ENCODE peak calls at places on chromosomes 11 and 22, in five cellular contexts. One of them, this sample, is unnamed. For H3K36me3, the result is how much of the 10 kb centered on the place peaks cover.

GRCh38 chr22:29225422-29226090 is 19.9 kb downstream of the EMID1 start:
- DNase-seq in GM23248: peak
- DNase-seq in ovary: peak
- DNase-seq in CD4-positive, CD25-positive, alpha-beta regulatory T cell: no peak
- DNase-seq in CD8-positive, alpha-beta memory T cell: no peak
- DNase-seq in this sample: peak

GRCh38 chr22:46380069-46380468 is 44.6 kb downstream of the TRMU start:
- DNase-seq in CD4-positive, CD25-positive, alpha-beta regulatory T cell: no peak
- DNase-seq in ovary: no peak
- DNase-seq in CD8-positive, alpha-beta memory T cell: no peak
- DNase-seq in GM23248: no peak
- DNase-seq in this sample: no peak

GRCh38 chr11:44632466-44633123 is 67.1 kb downstream of the CD82 start:
- DNase-seq in CD4-positive, CD25-positive, alpha-beta regulatory T cell: no peak
- DNase-seq in ovary: no peak
- DNase-seq in GM23248: peak
- DNase-seq in CD8-positive, alpha-beta memory T cell: no peak
- DNase-seq in this sample: no peak

GRCh38 chr11:27293500-27294417 is 69.3 kb downstream of the CCDC34 start:
- DNase-seq in GM23248: peak
- DNase-seq in CD4-positive, CD25-positive, alpha-beta regulatory T cell: no peak
- DNase-seq in ovary: no peak
- DNase-seq in CD8-positive, alpha-beta memory T cell: no peak
- DNase-seq in this sample: no peak

GRCh38 chr11:120547871-120548681 is 36.5 kb downstream of the GRIK4 start:
- DNase-seq in ovary: peak
- DNase-seq in CD4-positive, CD25-positive, alpha-beta regulatory T cell: no peak
- DNase-seq in CD8-positive, alpha-beta memory T cell: no peak
- DNase-seq in GM23248: peak
- DNase-seq in this sample: peak

GRCh38 chr11:76786053-76787014 is 3.2 kb downstream of the TSKU start:
- DNase-seq in CD4-positive, CD25-positive, alpha-beta regulatory T cell: no peak
- DNase-seq in CD8-positive, alpha-beta memory T cell: no peak
- DNase-seq in ovary: no peak
- DNase-seq in GM23248: no peak
- DNase-seq in this sample: no peak

GRCh38 chr11:3165152-3165705 is at the start of gene OSBPL5:
- DNase-seq in ovary: peak
- DNase-seq in GM23248: peak
- DNase-seq in CD8-positive, alpha-beta memory T cell: peak
- DNase-seq in CD4-positive, CD25-positive, alpha-beta regulatory T cell: no peak
- DNase-seq in this sample: peak

GRCh38 chr11:14186376-14186775 is 172.6 kb downstream of the RRAS2 start:
- DNase-seq in ovary: no peak
- DNase-seq in GM23248: no peak
- DNase-seq in CD4-positive, CD25-positive, alpha-beta regulatory T cell: no peak
- DNase-seq in CD8-positive, alpha-beta memory T cell: no peak
- DNase-seq in this sample: no peak

GRCh38 chr11:43418197-43418596 is 59.5 kb downstream of the TTC17 start:
- DNase-seq in CD4-positive, CD25-positive, alpha-beta regulatory T cell: no peak
- DNase-seq in ovary: no peak
- DNase-seq in CD8-positive, alpha-beta memory T cell: no peak
- DNase-seq in GM23248: no peak
- DNase-seq in this sample: no peak

GRCh38 chr22:40898850-40899357 is 37.0 kb upstream of the DNAJB7 start:
- DNase-seq in CD4-positive, CD25-positive, alpha-beta regulatory T cell: no peak
- DNase-seq in ovary: no peak
- DNase-seq in GM23248: peak
- DNase-seq in CD8-positive, alpha-beta memory T cell: peak
- DNase-seq in this sample: peak

GRCh38 chr22:49156662-49157285 is 670.9 kb downstream of the BRD1 start:
- DNase-seq in ovary: no peak
- DNase-seq in CD8-positive, alpha-beta memory T cell: no peak
- DNase-seq in CD4-positive, CD25-positive, alpha-beta regulatory T cell: no peak
- DNase-seq in GM23248: no peak
- DNase-seq in this sample: no peak

GRCh38 chr22:43955883-43956286 is 643 bp downstream of the SAMM50 start:
- DNase-seq in ovary: no peak
- DNase-seq in GM23248: peak
- DNase-seq in CD4-positive, CD25-positive, alpha-beta regulatory T cell: no peak
- DNase-seq in CD8-positive, alpha-beta memory T cell: peak
- DNase-seq in this sample: no peak

GRCh38 chr11:127640822-127641485 is 640.4 kb upstream of the KIRREL3 start:
- DNase-seq in GM23248: no peak
- DNase-seq in CD8-positive, alpha-beta memory T cell: no peak
- DNase-seq in CD4-positive, CD25-positive, alpha-beta regulatory T cell: no peak
- DNase-seq in ovary: no peak
- DNase-seq in this sample: no peak

GRCh38 chr11:111376453-111376871 is 2.6 kb downstream of the POU2AF1 start:
- DNase-seq in CD8-positive, alpha-beta memory T cell: no peak
- DNase-seq in ovary: no peak
- DNase-seq in CD4-positive, CD25-positive, alpha-beta regulatory T cell: no peak
- DNase-seq in GM23248: no peak
- DNase-seq in this sample: no peak

GRCh38 chr11:60840711-60841430 is 1.0 kb upstream of the CCDC86 start:
- DNase-seq in CD8-positive, alpha-beta memory T cell: no peak
- DNase-seq in CD4-positive, CD25-positive, alpha-beta regulatory T cell: no peak
- DNase-seq in GM23248: peak
- DNase-seq in ovary: no peak
- DNase-seq in this sample: peak

GRCh38 chr11:115706735-115707134 is 202.5 kb upstream of the CADM1 start:
- DNase-seq in CD4-positive, CD25-positive, alpha-beta regulatory T cell: no peak
- DNase-seq in CD8-positive, alpha-beta memory T cell: no peak
- DNase-seq in ovary: no peak
- DNase-seq in GM23248: no peak
- DNase-seq in this sample: no peak

GRCh38 chr11:64164392-64165312 is 1.3 kb downstream of the MACROD1 start:
- DNase-seq in CD8-positive, alpha-beta memory T cell: no peak
- DNase-seq in GM23248: peak
- DNase-seq in ovary: peak
- DNase-seq in CD4-positive, CD25-positive, alpha-beta regulatory T cell: no peak
- DNase-seq in this sample: no peak

GRCh38 chr11:74689666-74690065 is 41.6 kb downstream of the CHRDL2 start:
- DNase-seq in CD4-positive, CD25-positive, alpha-beta regulatory T cell: no peak
- DNase-seq in GM23248: peak
- DNase-seq in CD8-positive, alpha-beta memory T cell: no peak
- DNase-seq in ovary: no peak
- DNase-seq in this sample: no peak

GRCh38 chr11:10719616-10720015 is 26.1 kb upstream of the IRAG1 start:
- DNase-seq in GM23248: no peak
- DNase-seq in ovary: no peak
- DNase-seq in CD8-positive, alpha-beta memory T cell: no peak
- DNase-seq in CD4-positive, CD25-positive, alpha-beta regulatory T cell: no peak
- DNase-seq in this sample: no peak
- H3K36me3 ChIP-seq in GM23248: under half
- H3K36me3 ChIP-seq in ovary: under half
- H3K36me3 ChIP-seq in CD8-positive, alpha-beta memory T cell: under half
- H3K36me3 ChIP-seq in CD4-positive, CD25-positive, alpha-beta regulatory T cell: under half
- H3K36me3 ChIP-seq in this sample: under half

GRCh38 chr22:38727123-38727522 is 21.4 kb downstream of the GTPBP1 start:
- DNase-seq in CD4-positive, CD25-positive, alpha-beta regulatory T cell: no peak
- DNase-seq in GM23248: no peak
- DNase-seq in ovary: peak
- DNase-seq in CD8-positive, alpha-beta memory T cell: no peak
- DNase-seq in this sample: no peak
- H3K36me3 ChIP-seq in CD4-positive, CD25-positive, alpha-beta regulatory T cell: half or more
- H3K36me3 ChIP-seq in GM23248: under half
- H3K36me3 ChIP-seq in ovary: under half
- H3K36me3 ChIP-seq in CD8-positive, alpha-beta memory T cell: half or more
- H3K36me3 ChIP-seq in this sample: half or more

GRCh38 chr11:11894486-11894885 is 52.7 kb downstream of the USP47 start:
- DNase-seq in CD8-positive, alpha-beta memory T cell: no peak
- DNase-seq in GM23248: no peak
- DNase-seq in CD4-positive, CD25-positive, alpha-beta regulatory T cell: no peak
- DNase-seq in ovary: no peak
- DNase-seq in this sample: no peak
- H3K36me3 ChIP-seq in CD8-positive, alpha-beta memory T cell: under half
- H3K36me3 ChIP-seq in GM23248: under half
- H3K36me3 ChIP-seq in CD4-positive, CD25-positive, alpha-beta regulatory T cell: under half
- H3K36me3 ChIP-seq in ovary: under half
- H3K36me3 ChIP-seq in this sample: half or more

GRCh38 chr11:6481012-6481923 is at the start of the genes ARFIP2 and TIMM10B:
- DNase-seq in CD4-positive, CD25-positive, alpha-beta regulatory T cell: peak
- DNase-seq in ovary: peak
- DNase-seq in CD8-positive, alpha-beta memory T cell: peak
- DNase-seq in GM23248: peak
- DNase-seq in this sample: peak
- H3K36me3 ChIP-seq in CD4-positive, CD25-positive, alpha-beta regulatory T cell: under half
- H3K36me3 ChIP-seq in ovary: under half
- H3K36me3 ChIP-seq in CD8-positive, alpha-beta memory T cell: under half
- H3K36me3 ChIP-seq in GM23248: under half
- H3K36me3 ChIP-seq in this sample: half or more

GRCh38 chr22:24435323-24435645 is 7.9 kb downstream of the ADORA2A start:
- DNase-seq in CD4-positive, CD25-positive, alpha-beta regulatory T cell: no peak
- DNase-seq in CD8-positive, alpha-beta memory T cell: no peak
- DNase-seq in GM23248: no peak
- DNase-seq in ovary: no peak
- DNase-seq in this sample: no peak

GRCh38 chr22:24436553-24436952 is 9.2 kb downstream of the ADORA2A start:
- DNase-seq in CD8-positive, alpha-beta memory T cell: no peak
- DNase-seq in ovary: no peak
- DNase-seq in CD4-positive, CD25-positive, alpha-beta regulatory T cell: no peak
- DNase-seq in GM23248: no peak
- DNase-seq in this sample: no peak

GRCh38 chr22:24435861-24436351 is 8.5 kb downstream of the ADORA2A start:
- DNase-seq in GM23248: peak
- DNase-seq in ovary: no peak
- DNase-seq in CD4-positive, CD25-positive, alpha-beta regulatory T cell: no peak
- DNase-seq in CD8-positive, alpha-beta memory T cell: no peak
- DNase-seq in this sample: no peak

GRCh38 chr22:24437820-24438328 is 10.5 kb downstream of the ADORA2A start:
- DNase-seq in ovary: no peak
- DNase-seq in GM23248: peak
- DNase-seq in CD8-positive, alpha-beta memory T cell: no peak
- DNase-seq in CD4-positive, CD25-positive, alpha-beta regulatory T cell: no peak
- DNase-seq in this sample: peak

GRCh38 chr22:24437091-24437490 is 9.7 kb downstream of the ADORA2A start:
- DNase-seq in CD4-positive, CD25-positive, alpha-beta regulatory T cell: no peak
- DNase-seq in ovary: no peak
- DNase-seq in GM23248: no peak
- DNase-seq in CD8-positive, alpha-beta memory T cell: no peak
- DNase-seq in this sample: no peak
- H3K36me3 ChIP-seq in CD4-positive, CD25-positive, alpha-beta regulatory T cell: half or more
- H3K36me3 ChIP-seq in ovary: under half
- H3K36me3 ChIP-seq in GM23248: under half
- H3K36me3 ChIP-seq in CD8-positive, alpha-beta memory T cell: under half
- H3K36me3 ChIP-seq in this sample: under half

DNA sequence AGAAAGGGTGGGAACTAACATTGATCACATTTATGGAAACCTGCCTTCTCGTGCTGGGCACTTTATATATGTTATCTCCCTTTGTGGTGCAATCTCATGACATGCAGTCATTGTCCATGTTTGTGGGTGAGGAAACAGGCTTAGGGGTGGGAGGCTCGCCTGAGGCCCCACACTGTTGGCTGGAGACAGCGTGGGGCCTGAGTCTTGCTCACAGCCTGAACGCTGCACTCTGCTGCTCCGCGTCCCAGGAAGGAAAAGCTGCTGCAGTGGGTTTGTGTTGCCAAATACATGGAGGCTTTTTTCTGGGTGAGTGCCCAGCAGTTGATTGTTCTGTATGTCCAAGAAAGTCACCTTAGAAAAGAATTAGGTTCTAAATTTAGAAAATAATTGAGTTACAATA is 24.8 kb downstream of the IGHMBP2 start:
- DNase-seq in ovary: no peak
- DNase-seq in GM23248: no peak
- DNase-seq in CD4-positive, CD25-positive, alpha-beta regulatory T cell: no peak
- DNase-seq in CD8-positive, alpha-beta memory T cell: no peak
- DNase-seq in this sample: no peak
- H3K36me3 ChIP-seq in ovary: under half
- H3K36me3 ChIP-seq in GM23248: under half
- H3K36me3 ChIP-seq in CD4-positive, CD25-positive, alpha-beta regulatory T cell: half or more
- H3K36me3 ChIP-seq in CD8-positive, alpha-beta memory T cell: half or more
- H3K36me3 ChIP-seq in this sample: half or more